ENCODE peak calls at places on chromosomes 6 and 20, in eight cellular contexts. One of them, this sample, is unnamed.

GRCh38 chr20:42110301-42110700 is 492.1 kb upstream of the CHD6 start:
- DNase-seq in AG08396: no peak
- DNase-seq in aorta: no peak
- DNase-seq in NCI-H1105: no peak
- DNase-seq in DMS153: no peak
- DNase-seq in memory B cell: no peak
- DNase-seq in right cardiac atrium: no peak
- DNase-seq in ACHN: no peak
- DNase-seq in this sample: no peak

GRCh38 chr20:39291301-39291700 is 329.2 kb downstream of the DHX35 start:
- DNase-seq in DMS153: no peak
- DNase-seq in memory B cell: no peak
- DNase-seq in ACHN: peak
- DNase-seq in NCI-H1105: no peak
- DNase-seq in aorta: no peak
- DNase-seq in right cardiac atrium: no peak
- DNase-seq in AG08396: no peak
- DNase-seq in this sample: no peak

GRCh38 chr6:24931296-24931695 is 4.5 kb downstream of the RIPOR2 start:
- DNase-seq in NCI-H1105: no peak
- DNase-seq in memory B cell: no peak
- DNase-seq in DMS153: no peak
- DNase-seq in right cardiac atrium: no peak
- DNase-seq in aorta: no peak
- DNase-seq in ACHN: no peak
- DNase-seq in AG08396: no peak
- DNase-seq in this sample: no peak

GRCh38 chr6:138769102-138769676 is 4.4 kb upstream of the CCDC28A start:
- DNase-seq in ACHN: no peak
- DNase-seq in aorta: no peak
- DNase-seq in memory B cell: no peak
- DNase-seq in NCI-H1105: no peak
- DNase-seq in DMS153: no peak
- DNase-seq in right cardiac atrium: no peak
- DNase-seq in AG08396: no peak
- DNase-seq in this sample: peak

GRCh38 chr20:17618673-17619013 is 48.8 kb downstream of the DSTN start:
- DNase-seq in aorta: peak
- DNase-seq in memory B cell: no peak
- DNase-seq in NCI-H1105: no peak
- DNase-seq in AG08396: peak
- DNase-seq in ACHN: no peak
- DNase-seq in right cardiac atrium: no peak
- DNase-seq in DMS153: no peak
- DNase-seq in this sample: no peak

GRCh38 chr20:53773792-53774371 is 180.2 kb upstream of the ZNF217 start:
- DNase-seq in AG08396: peak
- DNase-seq in right cardiac atrium: no peak
- DNase-seq in aorta: no peak
- DNase-seq in memory B cell: no peak
- DNase-seq in DMS153: no peak
- DNase-seq in ACHN: peak
- DNase-seq in NCI-H1105: no peak
- DNase-seq in this sample: no peak

GRCh38 chr6:73610444-73611275 is 43.1 kb downstream of the SLC17A5 start:
- DNase-seq in memory B cell: no peak
- DNase-seq in ACHN: peak
- DNase-seq in aorta: no peak
- DNase-seq in AG08396: peak
- DNase-seq in NCI-H1105: no peak
- DNase-seq in right cardiac atrium: no peak
- DNase-seq in DMS153: peak
- DNase-seq in this sample: no peak

GRCh38 chr6:74891358-74891811 is 314.5 kb downstream of the COL12A1 start:
- DNase-seq in memory B cell: no peak
- DNase-seq in NCI-H1105: no peak
- DNase-seq in aorta: peak
- DNase-seq in right cardiac atrium: peak
- DNase-seq in DMS153: no peak
- DNase-seq in ACHN: no peak
- DNase-seq in AG08396: peak
- DNase-seq in this sample: no peak

GRCh38 chr6:301929-302705 is 9.8 kb downstream of the DUSP22 start:
- DNase-seq in DMS153: no peak
- DNase-seq in right cardiac atrium: no peak
- DNase-seq in memory B cell: no peak
- DNase-seq in AG08396: no peak
- DNase-seq in aorta: no peak
- DNase-seq in ACHN: no peak
- DNase-seq in NCI-H1105: no peak
- DNase-seq in this sample: no peak

GRCh38 chr6:36788768-36789167 is 50.5 kb downstream of the CPNE5 start:
- DNase-seq in right cardiac atrium: no peak
- DNase-seq in ACHN: no peak
- DNase-seq in NCI-H1105: no peak
- DNase-seq in AG08396: no peak
- DNase-seq in DMS153: no peak
- DNase-seq in memory B cell: no peak
- DNase-seq in aorta: no peak
- DNase-seq in this sample: no peak

This sample was measured in GM19239.